ENCODE peak calls at places on chromosomes 12 and 14, in five cellular contexts. D is NCI-H1092, X is globus pallidus, Z is ELF-1, V is RPMI8226. P is an unnamed sample.

GRCh38 chr12:50520808-50521207 is 16.0 kb downstream of the DIP2B start:
- DNase-seq in V (peak), D (no peak), X (peak), Z (no peak), P (no peak)

GRCh38 chr12:132506730-132507538 is 17.0 kb downstream of the FBRSL1 start:
- DNase-seq in X (peak), D (no peak), V (no peak), Z (peak), P (peak)

GRCh38 chr12:74646831-74647230 is 109.2 kb downstream of the ATXN7L3B start:
- DNase-seq in X (peak), Z (no peak), D (no peak), V (no peak), P (peak)

GRCh38 chr12:4355843-4356327 is 23.6 kb downstream of the FGF23 start:
- DNase-seq in V (peak), X (no peak), Z (peak), D (no peak), P (no peak)

GRCh38 chr14:55123101-55123500 is 6.0 kb upstream of the LGALS3 start:
- DNase-seq in X (no peak), D (no peak), V (no peak), Z (no peak), P (no peak)

GRCh38 chr12:53101931-53102781 is 1.1 kb upstream of the SOAT2 start:
- DNase-seq in D (no peak), Z (no peak), X (no peak), V (no peak), P (no peak)

GRCh38 chr14:93115069-93115919 is 431 bp downstream of the ITPK1 start:
- DNase-seq in X (peak), Z (peak), V (peak), D (peak), P (peak)

GRCh38 chr12:124174406-124174805 is 120.5 kb upstream of the RFLNA start:
- DNase-seq in Z (no peak), X (no peak), D (no peak), V (no peak), P (no peak)

GRCh38 chr12:65720136-65720535 is 104.1 kb upstream of the HMGA2 start:
- DNase-seq in X (no peak), Z (peak), D (no peak), V (no peak), P (no peak)

GRCh38 chr12:1915082-1915968 is 3.1 kb downstream of the CACNA2D4 start:
- DNase-seq in Z (no peak), X (no peak), V (peak), D (no peak), P (no peak)

GRCh38 chr12:30719060-30719459 is 23.4 kb upstream of the IPO8 start:
- DNase-seq in X (no peak), D (no peak), Z (peak), V (peak), P (no peak)

GRCh38 chr12:113422929-113423669 is 919 bp downstream of the SDSL start:
- DNase-seq in Z (no peak), D (no peak), V (no peak), X (no peak), P (no peak)

GRCh38 chr12:102483466-102483865 is 3.1 kb upstream of the IGF1 start:
- DNase-seq in D (no peak), X (no peak), V (peak), Z (no peak), P (no peak)

GRCh38 chr12:129854591-129854990 is 49.2 kb downstream of the TMEM132D start:
- DNase-seq in Z (no peak), D (no peak), V (no peak), X (peak), P (no peak)

GRCh38 chr12:67645571-67645970 is 3.0 kb upstream of the DYRK2 start:
- DNase-seq in V (no peak), Z (no peak), D (no peak), X (no peak), P (no peak)

GRCh38 chr14:103879570-103880333 is 32.4 kb upstream of the PPP1R13B start:
- DNase-seq in D (no peak), X (no peak), V (no peak), Z (peak), P (no peak)

GRCh38 chr12:89846473-89846872 is 137.8 kb upstream of the ATP2B1 start:
- DNase-seq in D (no peak), V (no peak), X (no peak), Z (no peak), P (no peak)

GRCh38 chr14:53850714-53851296 is 105.8 kb downstream of the BMP4 start:
- DNase-seq in V (no peak), X (no peak), D (no peak), Z (no peak), P (no peak)

GRCh38 chr12:49030119-49030518 is 11.5 kb upstream of the PRKAG1 start:
- DNase-seq in Z (no peak), V (no peak), D (no peak), X (no peak), P (no peak)

GRCh38 chr12:53268009-53268636 is at the start of gene ESPL1:
- DNase-seq in V (peak), Z (peak), D (peak), X (peak), P (peak)